ENCODE peak calls at places on chromosomes 6 and 20, in seven cellular contexts. One of them, this sample, is unnamed.

GRCh38 chr6:170437719-170438401 is 115.2 kb downstream of the PSMB1 start:
- DNase-seq in transverse colon: no peak
- DNase-seq in BE2C: no peak
- DNase-seq in heart left ventricle: no peak
- DNase-seq in suprapubic skin: no peak
- DNase-seq in psoas muscle: peak; percentile 64
- DNase-seq in fibroblast of lung: no peak
- DNase-seq in this sample: no peak

GRCh38 chr6:82781805-82782204 is 283.8 kb downstream of the UBE3D start:
- DNase-seq in suprapubic skin: no peak
- DNase-seq in transverse colon: no peak
- DNase-seq in fibroblast of lung: no peak
- DNase-seq in heart left ventricle: no peak
- DNase-seq in BE2C: no peak
- DNase-seq in psoas muscle: no peak
- DNase-seq in this sample: no peak

GRCh38 chr20:39364320-39364719 is 402.2 kb downstream of the DHX35 start:
- DNase-seq in transverse colon: no peak
- DNase-seq in BE2C: no peak
- DNase-seq in suprapubic skin: no peak
- DNase-seq in psoas muscle: no peak
- DNase-seq in heart left ventricle: no peak
- DNase-seq in fibroblast of lung: no peak
- DNase-seq in this sample: no peak

GRCh38 chr6:22877946-22878705 is 308.8 kb downstream of the HDGFL1 start:
- DNase-seq in fibroblast of lung: peak; percentile 69
- DNase-seq in transverse colon: no peak
- DNase-seq in suprapubic skin: no peak
- DNase-seq in BE2C: no peak
- DNase-seq in heart left ventricle: no peak
- DNase-seq in psoas muscle: no peak
- DNase-seq in this sample: no peak

GRCh38 chr6:19368511-19368910 is 468.7 kb upstream of the ID4 start:
- DNase-seq in heart left ventricle: no peak
- DNase-seq in psoas muscle: no peak
- DNase-seq in suprapubic skin: no peak
- DNase-seq in BE2C: no peak
- DNase-seq in fibroblast of lung: peak; percentile 20
- DNase-seq in transverse colon: no peak
- DNase-seq in this sample: no peak

GRCh38 chr6:122092366-122092765 is 307.1 kb upstream of the HSF2 start:
- DNase-seq in suprapubic skin: no peak
- DNase-seq in transverse colon: no peak
- DNase-seq in fibroblast of lung: no peak
- DNase-seq in psoas muscle: no peak
- DNase-seq in heart left ventricle: no peak
- DNase-seq in BE2C: no peak
- DNase-seq in this sample: no peak

GRCh38 chr6:14798594-14798982 is 447.3 kb upstream of the JARID2 start:
- DNase-seq in transverse colon: no peak
- DNase-seq in BE2C: no peak
- DNase-seq in heart left ventricle: no peak
- DNase-seq in suprapubic skin: no peak
- DNase-seq in fibroblast of lung: no peak
- DNase-seq in psoas muscle: no peak
- DNase-seq in this sample: no peak

GRCh38 chr20:22446613-22447447 is 137.5 kb downstream of the FOXA2 start:
- DNase-seq in psoas muscle: no peak
- DNase-seq in BE2C: no peak
- DNase-seq in heart left ventricle: no peak
- DNase-seq in fibroblast of lung: no peak
- DNase-seq in transverse colon: no peak
- DNase-seq in suprapubic skin: no peak
- DNase-seq in this sample: no peak

GRCh38 chr6:90351696-90352095 is 55.1 kb upstream of the BACH2 start:
- DNase-seq in fibroblast of lung: peak; percentile 84
- DNase-seq in suprapubic skin: no peak
- DNase-seq in psoas muscle: no peak
- DNase-seq in heart left ventricle: no peak
- DNase-seq in transverse colon: no peak
- DNase-seq in BE2C: no peak
- DNase-seq in this sample: no peak

GRCh38 chr6:162408805-162409535 is 318.6 kb downstream of the PRKN start:
- DNase-seq in fibroblast of lung: no peak
- DNase-seq in transverse colon: no peak
- DNase-seq in suprapubic skin: no peak
- DNase-seq in psoas muscle: no peak
- DNase-seq in BE2C: no peak
- DNase-seq in heart left ventricle: no peak
- DNase-seq in this sample: no peak

GRCh38 chr6:147642458-147642857 is 134.0 kb downstream of the SAMD5 start:
- DNase-seq in psoas muscle: no peak
- DNase-seq in BE2C: no peak
- DNase-seq in transverse colon: peak; percentile 11
- DNase-seq in heart left ventricle: no peak
- DNase-seq in fibroblast of lung: peak; percentile 45
- DNase-seq in suprapubic skin: no peak
- DNase-seq in this sample: no peak

GRCh38 chr20:23203951-23204730 is 118.0 kb upstream of the CD93 start:
- DNase-seq in fibroblast of lung: no peak
- DNase-seq in transverse colon: no peak
- DNase-seq in suprapubic skin: no peak
- DNase-seq in psoas muscle: no peak
- DNase-seq in heart left ventricle: no peak
- DNase-seq in BE2C: no peak
- DNase-seq in this sample: no peak

GRCh38 chr20:58708246-58708931 is 15.8 kb downstream of the NPEPL1 start:
- DNase-seq in transverse colon: peak; percentile 4
- DNase-seq in psoas muscle: peak; percentile 41
- DNase-seq in suprapubic skin: peak; percentile 52
- DNase-seq in fibroblast of lung: no peak
- DNase-seq in heart left ventricle: no peak
- DNase-seq in BE2C: no peak
- DNase-seq in this sample: no peak

GRCh38 chr6:139686308-139686707 is 311.9 kb upstream of the CITED2 start:
- DNase-seq in transverse colon: no peak
- DNase-seq in fibroblast of lung: peak; percentile 24
- DNase-seq in BE2C: no peak
- DNase-seq in psoas muscle: peak; percentile 53
- DNase-seq in heart left ventricle: no peak
- DNase-seq in suprapubic skin: peak; percentile 67
- DNase-seq in this sample: no peak

GRCh38 chr6:36383608-36384007 is 3.9 kb downstream of the ETV7 start:
- DNase-seq in psoas muscle: no peak
- DNase-seq in heart left ventricle: no peak
- DNase-seq in transverse colon: no peak
- DNase-seq in suprapubic skin: no peak
- DNase-seq in fibroblast of lung: no peak
- DNase-seq in BE2C: no peak
- DNase-seq in this sample: no peak

GRCh38 chr6:40328376-40328987 is 258.7 kb downstream of the LRFN2 start:
- DNase-seq in psoas muscle: no peak
- DNase-seq in fibroblast of lung: no peak
- DNase-seq in transverse colon: peak; percentile 51
- DNase-seq in heart left ventricle: no peak
- DNase-seq in suprapubic skin: no peak
- DNase-seq in BE2C: peak; percentile 61
- DNase-seq in this sample: no peak

GRCh38 chr6:105402090-105402980 is 547 bp downstream of the PREP start:
- DNase-seq in BE2C: no peak
- DNase-seq in heart left ventricle: no peak
- DNase-seq in psoas muscle: no peak
- DNase-seq in suprapubic skin: no peak
- DNase-seq in transverse colon: peak; percentile 29
- DNase-seq in fibroblast of lung: peak; percentile 56
- DNase-seq in this sample: no peak

GRCh38 chr20:40807094-40807623 is 118.1 kb upstream of the MAFB start:
- DNase-seq in transverse colon: no peak
- DNase-seq in heart left ventricle: no peak
- DNase-seq in suprapubic skin: no peak
- DNase-seq in BE2C: no peak
- DNase-seq in fibroblast of lung: no peak
- DNase-seq in psoas muscle: no peak
- DNase-seq in this sample: no peak

GRCh38 chr20:46367967-46368901 is 38.2 kb downstream of the ELMO2 start:
- DNase-seq in psoas muscle: no peak
- DNase-seq in suprapubic skin: no peak
- DNase-seq in BE2C: peak; percentile 82
- DNase-seq in transverse colon: no peak
- DNase-seq in heart left ventricle: no peak
- DNase-seq in fibroblast of lung: no peak
- DNase-seq in this sample: no peak

GRCh38 chr6:3327403-3327802 is 68.7 kb downstream of the PSMG4 start:
- DNase-seq in suprapubic skin: no peak
- DNase-seq in heart left ventricle: no peak
- DNase-seq in fibroblast of lung: no peak
- DNase-seq in transverse colon: no peak
- DNase-seq in BE2C: no peak
- DNase-seq in psoas muscle: no peak
- DNase-seq in this sample: no peak
- H3K4me1 ChIP-seq in suprapubic skin: peaks cover 10% of the 10 kb centered on the region
- H3K4me1 ChIP-seq in heart left ventricle: no peaks in the 10 kb centered on the region
- H3K4me1 ChIP-seq in fibroblast of lung: no peaks in the 10 kb centered on the region
- H3K4me1 ChIP-seq in transverse colon: peaks cover 10% of the 10 kb centered on the region
- H3K4me1 ChIP-seq in BE2C: no peaks in the 10 kb centered on the region
- H3K4me1 ChIP-seq in psoas muscle: peaks cover 43% of the 10 kb centered on the region
- H3K4me1 ChIP-seq in this sample: no peaks in the 10 kb centered on the region

GRCh38 chr6:164419099-164419498 is 890.3 kb downstream of the C6orf118 start:
- DNase-seq in transverse colon: no peak
- DNase-seq in psoas muscle: no peak
- DNase-seq in BE2C: no peak
- DNase-seq in suprapubic skin: no peak
- DNase-seq in fibroblast of lung: no peak
- DNase-seq in heart left ventricle: no peak
- DNase-seq in this sample: no peak

GRCh38 chr6:164412566-164412965 is 896.8 kb downstream of the C6orf118 start:
- DNase-seq in suprapubic skin: no peak
- DNase-seq in fibroblast of lung: no peak
- DNase-seq in BE2C: no peak
- DNase-seq in transverse colon: no peak
- DNase-seq in psoas muscle: no peak
- DNase-seq in heart left ventricle: no peak
- DNase-seq in this sample: no peak

GRCh38 chr6:164414695-164415094 is 894.7 kb downstream of the C6orf118 start:
- DNase-seq in transverse colon: no peak
- DNase-seq in fibroblast of lung: no peak
- DNase-seq in heart left ventricle: no peak
- DNase-seq in BE2C: no peak
- DNase-seq in suprapubic skin: no peak
- DNase-seq in psoas muscle: no peak
- DNase-seq in this sample: no peak

GRCh38 chr6:164417537-164417936 is 891.9 kb downstream of the C6orf118 start:
- DNase-seq in heart left ventricle: no peak
- DNase-seq in fibroblast of lung: no peak
- DNase-seq in transverse colon: no peak
- DNase-seq in BE2C: no peak
- DNase-seq in suprapubic skin: no peak
- DNase-seq in psoas muscle: no peak
- DNase-seq in this sample: no peak

DNA sequence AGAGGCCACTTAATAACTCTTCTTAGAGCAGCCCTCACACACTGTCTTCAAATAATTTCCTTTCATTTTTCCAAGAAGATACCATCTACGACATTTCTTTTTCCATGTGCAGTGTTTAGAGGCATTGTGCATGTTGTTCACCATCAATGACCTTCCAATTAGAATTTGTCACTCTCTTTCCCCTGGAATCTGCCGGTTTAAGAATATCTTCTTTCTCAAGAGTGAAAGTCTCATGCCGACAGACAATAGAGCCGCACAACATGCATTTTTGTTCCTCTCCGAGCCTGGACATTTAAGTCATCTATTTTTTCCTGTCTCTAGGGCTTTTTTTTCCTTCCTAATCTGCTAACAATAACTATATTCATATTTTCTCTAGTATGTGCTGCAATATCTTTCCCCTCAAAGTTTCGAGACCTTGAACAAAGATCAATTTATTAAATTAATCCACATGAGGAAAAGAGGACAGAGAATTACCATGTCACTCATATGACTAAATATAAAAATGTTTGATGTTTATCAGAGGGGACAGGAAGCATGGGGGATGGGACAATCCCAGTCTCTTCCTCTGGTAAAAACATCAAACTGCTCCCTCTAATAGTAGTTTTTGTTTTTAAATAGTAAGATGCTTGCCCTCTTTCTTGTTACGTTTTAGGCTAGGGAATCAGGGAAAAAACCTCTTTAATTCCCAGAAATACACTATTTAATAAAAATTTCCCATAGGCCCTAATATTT is 893.4 kb downstream of the C6orf118 start:
- DNase-seq in heart left ventricle: no peak
- DNase-seq in transverse colon: no peak
- DNase-seq in fibroblast of lung: no peak
- DNase-seq in psoas muscle: no peak
- DNase-seq in BE2C: no peak
- DNase-seq in suprapubic skin: no peak
- DNase-seq in this sample: no peak
- H3K9me3 ChIP-seq in heart left ventricle: no peaks in the 10 kb centered on the region
- H3K9me3 ChIP-seq in transverse colon: no peaks in the 10 kb centered on the region
- H3K9me3 ChIP-seq in fibroblast of lung: no peaks in the 10 kb centered on the region
- H3K9me3 ChIP-seq in psoas muscle: no peaks in the 10 kb centered on the region
- H3K9me3 ChIP-seq in BE2C: no peaks in the 10 kb centered on the region
- H3K9me3 ChIP-seq in suprapubic skin: no peaks in the 10 kb centered on the region
- H3K9me3 ChIP-seq in this sample: no peaks in the 10 kb centered on the region

GRCh38 chr20:17587831-17588230 is 18.0 kb downstream of the DSTN start:
- DNase-seq in fibroblast of lung: no peak
- DNase-seq in psoas muscle: no peak
- DNase-seq in suprapubic skin: no peak
- DNase-seq in BE2C: no peak
- DNase-seq in heart left ventricle: no peak
- DNase-seq in transverse colon: no peak
- DNase-seq in this sample: no peak
- H3K4me1 ChIP-seq in fibroblast of lung: peaks cover 5% of the 10 kb centered on the region
- H3K4me1 ChIP-seq in psoas muscle: peaks cover 47% of the 10 kb centered on the region
- H3K4me1 ChIP-seq in suprapubic skin: peaks cover 64% of the 10 kb centered on the region
- H3K4me1 ChIP-seq in BE2C: no peaks in the 10 kb centered on the region
- H3K4me1 ChIP-seq in heart left ventricle: peaks cover 47% of the 10 kb centered on the region
- H3K4me1 ChIP-seq in transverse colon: peaks cover 11% of the 10 kb centered on the region
- H3K4me1 ChIP-seq in this sample: peaks cover 74% of the 10 kb centered on the region

GRCh38 chr20:49285233-49285668 is 7.4 kb upstream of the ZNFX1 start:
- DNase-seq in psoas muscle: no peak
- DNase-seq in heart left ventricle: no peak
- DNase-seq in fibroblast of lung: no peak
- DNase-seq in transverse colon: no peak
- DNase-seq in BE2C: no peak
- DNase-seq in suprapubic skin: no peak
- DNase-seq in this sample: no peak
- H3K9me3 ChIP-seq in psoas muscle: peaks cover 15% of the 10 kb centered on the region
- H3K9me3 ChIP-seq in heart left ventricle: no peaks in the 10 kb centered on the region
- H3K9me3 ChIP-seq in fibroblast of lung: peaks cover 13% of the 10 kb centered on the region
- H3K9me3 ChIP-seq in transverse colon: peaks cover 42% of the 10 kb centered on the region
- H3K9me3 ChIP-seq in BE2C: no peaks in the 10 kb centered on the region
- H3K9me3 ChIP-seq in suprapubic skin: peaks cover 14% of the 10 kb centered on the region
- H3K9me3 ChIP-seq in this sample: peaks cover 25% of the 10 kb centered on the region

DNA sequence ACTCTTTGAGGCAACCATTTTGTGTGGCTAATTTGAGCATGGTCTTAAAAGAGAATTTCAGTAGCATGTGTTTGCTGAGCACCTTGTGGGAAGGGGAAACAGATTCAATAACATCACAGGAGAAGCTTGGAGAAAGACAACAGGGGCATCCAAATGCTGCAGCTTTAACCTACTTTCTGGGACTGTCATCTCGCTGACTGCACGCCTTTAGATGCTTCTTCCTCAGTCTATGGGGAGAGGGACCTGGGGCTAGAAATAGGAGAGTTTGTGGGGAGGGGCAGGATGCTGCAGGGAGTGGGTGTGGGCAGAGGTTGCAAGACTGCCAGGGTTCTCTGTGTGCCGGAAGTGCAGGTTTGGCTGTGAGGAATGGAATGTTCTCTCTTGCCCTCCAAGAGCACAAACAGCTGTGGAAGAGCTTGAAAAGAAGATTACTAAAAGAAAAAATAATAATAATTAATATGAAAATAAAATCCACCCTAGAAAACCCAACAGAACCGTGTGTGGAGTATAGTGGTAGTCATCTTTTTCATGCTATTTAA is 93.2 kb downstream of the FOXO3 start:
- DNase-seq in transverse colon: no peak
- DNase-seq in heart left ventricle: peak; percentile 86
- DNase-seq in suprapubic skin: peak; percentile 76
- DNase-seq in fibroblast of lung: peak; percentile 60
- DNase-seq in psoas muscle: peak; percentile 89
- DNase-seq in BE2C: no peak
- DNase-seq in this sample: no peak
- H3K4me1 ChIP-seq in transverse colon: peaks cover 49% of the 10 kb centered on the region
- H3K4me1 ChIP-seq in heart left ventricle: peaks cover 67% of the 10 kb centered on the region
- H3K4me1 ChIP-seq in suprapubic skin: peaks cover 76% of the 10 kb centered on the region
- H3K4me1 ChIP-seq in fibroblast of lung: peaks cover 59% of the 10 kb centered on the region
- H3K4me1 ChIP-seq in psoas muscle: peaks cover 92% of the 10 kb centered on the region
- H3K4me1 ChIP-seq in BE2C: peaks cover 48% of the 10 kb centered on the region
- H3K4me1 ChIP-seq in this sample: peaks cover 76% of the 10 kb centered on the region

This sample was measured in thoracic aorta.